ENCODE peak calls at places on chromosomes 7 and 10, in six cellular contexts. P, Y, F, V, U and O are unnamed samples.

GRCh38 chr7:91251877-91252276 is 12.4 kb upstream of the FZD1 start:
- DNase-seq in P (no peak), Y (no peak), F (no peak), V (no peak), U (no peak), O (no peak)

GRCh38 chr10:51657481-51657880 is 41.9 kb downstream of the CSTF2T start:
- DNase-seq in P (no peak), Y (no peak), F (no peak), V (no peak), U (no peak), O (no peak)

GRCh38 chr10:1654811-1655356 is 82.4 kb downstream of the ADARB2 start:
- DNase-seq in P (no peak), Y (no peak), F (no peak), V (no peak), U (no peak), O (no peak)

GRCh38 chr7:140143997-140144396 is 32.8 kb downstream of the KDM7A start:
- DNase-seq in P (no peak), Y (no peak), F (no peak), V (no peak), U (no peak), O (no peak)

GRCh38 chr10:133164816-133165555 is 5.0 kb downstream of the KNDC1 start:
- DNase-seq in P (no peak), Y (no peak), F (no peak), V (no peak), U (no peak), O (no peak)

GRCh38 chr7:6389728-6390127 is 58.0 kb downstream of the DAGLB start:
- DNase-seq in P (no peak), Y (no peak), F (no peak), V (no peak), U (no peak), O (no peak)

GRCh38 chr10:13518076-13518692 is 10.6 kb downstream of the BEND7 start:
- DNase-seq in P (no peak), Y (peak; percentile 27), F (no peak), V (no peak), U (no peak), O (peak; percentile 5)

GRCh38 chr7:23598321-23598720 is 1.1 kb downstream of the CCDC126 start:
- DNase-seq in P (no peak), Y (no peak), F (no peak), V (no peak), U (no peak), O (no peak)

GRCh38 chr10:5547934-5548660 is 23.3 kb downstream of the CALML3 start:
- DNase-seq in P (no peak), Y (no peak), F (no peak), V (no peak), U (peak; percentile 49), O (no peak)

GRCh38 chr7:155283565-155284194 is 14.0 kb upstream of the INSIG1 start:
- DNase-seq in P (no peak), Y (no peak), F (no peak), V (no peak), U (no peak), O (no peak)

GRCh38 chr7:69912846-69913245 is 314.6 kb downstream of the AUTS2 start:
- DNase-seq in P (no peak), Y (no peak), F (no peak), V (no peak), U (no peak), O (no peak)

GRCh38 chr7:69907720-69908119 is 309.4 kb downstream of the AUTS2 start:
- DNase-seq in P (no peak), Y (no peak), F (no peak), V (no peak), U (no peak), O (no peak)

GRCh38 chr7:69912141-69912540 is 313.9 kb downstream of the AUTS2 start:
- DNase-seq in P (no peak), Y (no peak), F (no peak), V (no peak), U (no peak), O (no peak)

GRCh38 chr7:69910150-69910549 is 311.9 kb downstream of the AUTS2 start:
- DNase-seq in P (no peak), Y (no peak), F (no peak), V (no peak), U (no peak), O (no peak)

GRCh38 chr7:69911337-69911736 is 313.1 kb downstream of the AUTS2 start:
- DNase-seq in P (no peak), Y (no peak), F (no peak), V (no peak), U (no peak), O (no peak)
- H3K4me3 ChIP-seq in P (no peak overlapping the region), Y (no peak overlapping the region), F (no peak overlapping the region), V (no peak overlapping the region), U (no peak overlapping the region), O (no peak overlapping the region)

GRCh38 chr10:77578583-77579227 is 58.9 kb downstream of the KCNMA1 start:
- DNase-seq in P (no peak), Y (no peak), F (no peak), V (no peak), U (peak; percentile 59), O (peak; percentile 37)
- H3K27ac ChIP-seq in P (peak overlapping the region; percentile 92), Y (no peak overlapping the region), F (no peak overlapping the region), V (peak overlapping the region; percentile 38), U (peak overlapping the region; percentile 82), O (no peak overlapping the region)

DNA sequence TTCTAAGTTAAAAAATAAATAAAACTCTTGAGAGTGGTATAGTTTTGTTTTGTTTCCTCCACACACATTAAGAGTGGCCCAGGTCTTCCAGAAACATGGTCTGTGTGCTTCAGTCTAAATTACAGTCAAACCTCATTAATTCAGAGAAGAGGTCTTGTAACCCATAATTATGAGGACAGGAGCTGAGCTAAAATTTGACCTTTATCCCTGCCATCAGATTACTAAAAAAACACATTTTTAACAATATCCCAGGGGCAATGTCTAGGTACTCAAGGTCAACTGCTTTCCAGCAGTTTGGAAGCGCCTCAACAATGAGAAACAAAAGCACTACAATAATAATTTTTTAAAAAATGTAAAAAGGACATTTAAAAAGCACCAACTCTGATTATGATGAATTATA is 184.1 kb upstream of the PFKP start:
- DNase-seq in P (no peak), Y (no peak), F (no peak), V (no peak), U (no peak), O (no peak)
- H3K4me3 ChIP-seq in P (no peak overlapping the region), Y (no peak overlapping the region), F (no peak overlapping the region), V (no peak overlapping the region), U (no peak overlapping the region), O (no peak overlapping the region)

DNA sequence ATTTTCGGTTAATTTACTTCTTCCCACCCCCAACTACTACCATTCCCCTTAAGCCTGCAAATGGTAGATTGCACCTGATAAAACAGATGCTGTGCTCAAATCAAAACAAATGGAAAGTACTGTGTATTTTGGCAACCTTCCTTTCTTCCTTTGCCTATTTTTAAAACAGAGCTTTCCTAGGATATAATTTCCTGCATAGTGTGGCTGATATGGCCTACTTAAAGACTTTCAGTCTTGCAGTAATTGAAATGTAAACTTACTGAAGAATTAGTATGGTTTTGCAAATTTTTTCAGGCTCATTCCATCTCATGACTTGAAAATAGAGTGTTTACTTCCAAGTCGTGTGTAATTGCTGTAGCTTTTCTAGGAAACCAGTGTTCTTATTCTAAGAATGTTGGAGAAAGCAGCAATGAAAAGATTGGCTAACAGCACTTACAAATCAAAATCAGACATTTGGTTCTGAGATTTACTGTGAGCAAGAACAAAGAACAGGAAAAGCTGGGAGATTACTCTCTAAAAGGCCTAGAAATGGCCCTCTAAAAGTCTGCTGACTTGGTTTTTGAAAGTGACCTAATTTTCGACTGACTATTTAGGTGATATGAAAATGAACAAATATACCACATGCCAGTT is 52.0 kb downstream of the REEP3 start:
- DNase-seq in P (no peak), Y (peak; percentile 93), F (no peak), V (peak; percentile 33), U (no peak), O (no peak)
- H3K27ac ChIP-seq in P (peak overlapping the region; percentile 58), Y (peak overlapping the region; percentile 55), F (peak overlapping the region; percentile 79), V (peak overlapping the region; percentile 73), U (no peak overlapping the region), O (peak overlapping the region; percentile 39)

GRCh38 chr7:152107945-152108344 is 82.5 kb downstream of the GALNT11 start:
- DNase-seq in P (no peak), Y (no peak), F (no peak), V (no peak), U (no peak), O (no peak)

GRCh38 chr7:152103691-152104090 is 78.2 kb downstream of the GALNT11 start:
- DNase-seq in P (no peak), Y (no peak), F (no peak), V (no peak), U (no peak), O (peak; percentile 25)

GRCh38 chr7:152106990-152107389 is 81.5 kb downstream of the GALNT11 start:
- DNase-seq in P (no peak), Y (peak; percentile 28), F (no peak), V (no peak), U (no peak), O (no peak)

GRCh38 chr7:152103066-152103465 is 77.6 kb downstream of the GALNT11 start:
- DNase-seq in P (no peak), Y (no peak), F (no peak), V (no peak), U (no peak), O (no peak)

GRCh38 chr7:152105205-152105604 is 79.7 kb downstream of the GALNT11 start:
- DNase-seq in P (no peak), Y (no peak), F (no peak), V (no peak), U (no peak), O (no peak)
- H3K4me3 ChIP-seq in P (no peak overlapping the region), Y (no peak overlapping the region), F (no peak overlapping the region), V (no peak overlapping the region), U (no peak overlapping the region), O (no peak overlapping the region)

GRCh38 chr7:116271980-116272886 is 61.9 kb downstream of the TES start:
- DNase-seq in P (peak; percentile 76), Y (peak; percentile 98), F (no peak), V (peak; percentile 7), U (peak; percentile 84), O (peak; percentile 93)
- H3K27ac ChIP-seq in P (peak overlapping the region; percentile 90), Y (peak overlapping the region; percentile 79), F (no peak overlapping the region), V (peak overlapping the region; percentile 96), U (peak overlapping the region; percentile 90), O (peak overlapping the region; percentile 83)

GRCh38 chr7:3260425-3260762 is 40.7 kb upstream of the SDK1 start:
- DNase-seq in P (no peak), Y (peak; percentile 79), F (no peak), V (no peak), U (no peak), O (no peak)
- H3K4me3 ChIP-seq in P (peak overlapping the region; percentile 50), Y (peak overlapping the region; percentile 45), F (peak overlapping the region; percentile 32), V (no peak overlapping the region), U (no peak overlapping the region), O (peak overlapping the region; percentile 51)